ENCODE peak calls at places on chromosomes 6 and 20, in five cellular contexts. Q is adrenal gland, B is astrocyte, W is cardiac muscle cell, F is fibroblast of lung. M is an unnamed sample.

GRCh38 chr20:62360854-62361798 is 6.0 kb downstream of the LAMA5 start:
- DNase-seq in Q (peak), B (no peak), W (no peak), F (no peak), M (no peak)

GRCh38 chr6:147742445-147742844 is 234.0 kb downstream of the SAMD5 start:
- DNase-seq in Q (no peak), B (no peak), W (no peak), F (no peak), M (no peak)

GRCh38 chr6:44269168-44269920 is 906 bp upstream of the TMEM151B start:
- DNase-seq in Q (no peak), B (no peak), W (no peak), F (no peak), M (no peak)

GRCh38 chr6:78243519-78243918 is 590.7 kb downstream of the MEI4 start:
- DNase-seq in Q (no peak), B (peak), W (peak), F (peak), M (peak)

GRCh38 chr6:35497571-35498406 is 910 bp upstream of the TEAD3 start:
- DNase-seq in Q (peak), B (peak), W (peak), F (peak), M (no peak)

GRCh38 chr6:53342210-53342609 is 6.5 kb downstream of the ELOVL5 start:
- DNase-seq in Q (no peak), B (no peak), W (no peak), F (no peak), M (no peak)

GRCh38 chr6:3456794-3457709 is at the start of gene SLC22A23:
- DNase-seq in Q (peak), B (no peak), W (peak), F (peak), M (no peak)

GRCh38 chr20:45774933-45775332 is 16.8 kb downstream of the WFDC3 start:
- DNase-seq in Q (no peak), B (no peak), W (no peak), F (no peak), M (no peak)

GRCh38 chr20:63145156-63145555 is 70.8 kb downstream of the YTHDF1 start:
- DNase-seq in Q (no peak), B (no peak), W (no peak), F (no peak), M (no peak)

GRCh38 chr20:13526551-13526950 is 112.2 kb downstream of the TASP1 start:
- DNase-seq in Q (no peak), B (no peak), W (peak), F (no peak), M (no peak)

GRCh38 chr20:47350691-47351545 is 5.6 kb downstream of the ZMYND8 start:
- DNase-seq in Q (no peak), B (no peak), W (no peak), F (no peak), M (no peak)

GRCh38 chr6:137769797-137770362 is 97.2 kb upstream of the TNFAIP3 start:
- DNase-seq in Q (no peak), B (no peak), W (no peak), F (no peak), M (no peak)

GRCh38 chr6:64290867-64291266 is 655.3 kb downstream of the PHF3 start:
- DNase-seq in Q (no peak), B (no peak), W (no peak), F (no peak), M (no peak)
- H3K4me3 ChIP-seq in Q (no peak), B (no peak), W (no peak), F (no peak), M (no peak)

DNA sequence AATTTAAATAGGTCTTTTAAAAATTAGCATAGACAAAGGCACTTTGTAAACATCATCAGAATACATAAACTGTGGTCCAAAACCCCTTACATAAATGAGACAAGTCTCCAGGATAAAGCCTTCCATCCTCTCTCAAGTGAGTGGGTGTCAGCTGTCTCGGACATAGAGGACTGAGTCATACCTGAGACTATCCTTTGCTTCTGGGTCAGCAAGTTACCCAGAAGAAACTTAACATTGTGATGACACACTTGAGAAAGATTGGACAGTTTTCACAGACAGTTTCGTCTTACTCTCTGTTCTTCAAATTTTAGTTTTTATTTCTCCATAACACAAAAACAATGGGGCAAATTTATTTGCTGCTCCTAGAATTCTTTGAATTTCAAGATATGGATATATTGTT is 838.0 kb downstream of the DHX35 start:
- DNase-seq in Q (no peak), B (peak), W (peak), F (peak), M (no peak)
- TF ChIP-seq CTCF in Q (no peak), B (no peak), W (no peak), F (no peak), M (no peak)

GRCh38 chr20:14616003-14616402 is 278.6 kb upstream of the FLRT3 start:
- DNase-seq in Q (no peak), B (no peak), W (no peak), F (no peak), M (no peak)
- H3K4me3 ChIP-seq in Q (no peak), B (no peak), W (no peak), F (no peak), M (no peak)

DNA sequence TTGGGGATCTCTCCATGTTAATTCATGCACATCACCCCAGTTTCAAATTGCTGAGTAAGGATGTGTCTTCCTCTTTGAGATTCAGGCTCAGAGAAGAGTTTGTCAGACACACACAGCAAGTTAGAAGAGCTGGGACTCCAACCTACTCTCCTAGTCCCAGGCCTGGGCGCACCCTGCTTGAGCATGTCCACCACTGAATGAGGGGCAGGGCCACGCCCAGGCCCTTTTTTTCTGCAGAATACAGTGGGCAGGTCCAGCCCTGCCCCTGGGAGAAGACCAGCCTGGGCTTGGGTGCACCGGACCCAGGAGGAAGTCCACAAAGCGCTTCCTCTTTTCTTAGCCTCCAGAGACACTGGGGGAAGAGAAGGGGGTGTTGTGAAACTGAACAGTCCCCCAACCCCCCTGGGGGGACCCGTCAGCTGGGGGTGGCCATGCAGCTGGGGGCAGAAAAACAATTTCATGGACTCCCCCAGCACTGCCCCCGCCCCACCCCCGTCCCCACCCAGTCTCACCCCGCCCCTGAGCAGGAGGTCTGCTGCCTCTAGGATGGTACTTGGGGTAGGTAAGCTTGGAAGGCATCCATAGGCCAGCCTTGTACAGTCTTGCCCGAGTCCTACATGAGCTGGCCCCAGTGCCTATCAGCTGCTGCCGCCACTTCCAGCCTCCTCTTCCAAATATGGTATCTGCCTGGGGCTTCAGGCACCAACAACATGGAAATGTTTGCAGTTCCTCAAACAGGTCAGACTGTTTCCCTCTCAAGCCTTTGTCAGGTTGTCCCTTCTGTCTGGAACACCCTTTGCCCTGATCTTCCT is 11.7 kb upstream of the HCK start:
- DNase-seq in Q (peak), B (no peak), W (no peak), F (no peak), M (no peak)
- TF ChIP-seq CTCF in Q (no peak), B (no peak), W (no peak), F (no peak), M (no peak)

DNA sequence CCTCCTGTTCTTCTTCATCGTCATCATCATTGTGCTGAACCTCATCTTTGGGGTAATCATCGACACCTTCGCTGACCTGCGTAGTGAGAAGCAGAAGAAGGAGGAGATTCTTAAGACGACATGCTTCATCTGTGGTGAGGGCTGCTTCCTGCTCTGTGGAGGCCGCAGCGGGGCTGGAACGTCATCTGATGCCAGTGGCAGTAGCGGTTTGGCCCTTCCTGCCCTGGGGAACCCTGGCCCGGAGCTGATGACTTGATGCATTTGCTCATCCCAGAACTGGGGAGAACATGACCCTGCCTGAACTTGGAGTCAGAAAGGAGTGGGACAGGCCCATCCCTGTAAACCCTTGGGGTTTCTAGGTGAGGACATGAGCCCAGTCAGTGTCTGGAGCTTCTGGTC is 18.7 kb downstream of the UQCC2 start:
- DNase-seq in Q (no peak), B (no peak), W (peak), F (peak), M (no peak)
- H3K4me3 ChIP-seq in Q (no peak), B (no peak), W (no peak), F (no peak), M (no peak)

M was measured in retinal pigment epithelial cell.